ENCODE peak calls at places on chromosomes 5 and 9, in seven cellular contexts. Z, C, X, Y, F, H and E are unnamed samples.

GRCh38 chr9:96021616-96022444 is 146.3 kb downstream of the ERCC6L2 start:
- DNase-seq in H (no peak), Y (no peak), C (no peak), Z (no peak), F (no peak), X (no peak), E (peak)

GRCh38 chr5:129122560-129122959 is 28.0 kb downstream of the ISOC1 start:
- DNase-seq in H (no peak), F (no peak), Z (no peak), C (no peak), X (no peak), Y (no peak), E (no peak)

GRCh38 chr9:96484521-96484931 is 34.6 kb downstream of the HABP4 start:
- DNase-seq in X (no peak), F (no peak), H (no peak), C (no peak), Z (peak), Y (no peak), E (no peak)

GRCh38 chr9:68844623-68845612 is 139.9 kb downstream of the PIP5K1B start:
- DNase-seq in Z (no peak), C (no peak), H (peak), Y (peak), F (peak), X (peak), E (no peak)

GRCh38 chr9:7153566-7153965 is 395.8 kb downstream of the KDM4C start:
- DNase-seq in Z (peak), H (no peak), Y (no peak), C (no peak), X (no peak), F (no peak), E (no peak)

GRCh38 chr5:52885614-52886013 is 97.9 kb downstream of the ITGA1 start:
- DNase-seq in H (no peak), C (no peak), Z (no peak), F (no peak), X (no peak), Y (no peak), E (no peak)

GRCh38 chr5:140570058-140570457 is 5.4 kb downstream of the SLC35A4 start:
- DNase-seq in F (no peak), X (no peak), H (no peak), Z (no peak), Y (no peak), C (no peak), E (no peak)

GRCh38 chr5:153573326-153574033 is 83.0 kb downstream of the GRIA1 start:
- DNase-seq in Y (no peak), Z (no peak), F (no peak), H (no peak), C (no peak), X (no peak), E (no peak)

GRCh38 chr5:95718203-95718602 is 12.9 kb upstream of the RHOBTB3 start:
- DNase-seq in Z (peak), F (no peak), X (no peak), Y (no peak), H (no peak), C (no peak), E (no peak)

GRCh38 chr9:126696091-126696763 is 82.5 kb downstream of the LMX1B start:
- DNase-seq in F (no peak), H (no peak), Z (no peak), X (no peak), Y (no peak), C (no peak), E (no peak)

GRCh38 chr5:19837536-19838179 is 150.3 kb downstream of the CDH18 start:
- DNase-seq in X (no peak), Z (peak), F (no peak), C (no peak), H (no peak), Y (no peak), E (no peak)

GRCh38 chr9:137314561-137315560 is 12.8 kb upstream of the NRARP start:
- DNase-seq in H (no peak), Z (no peak), F (no peak), C (no peak), Y (no peak), X (peak), E (no peak)

GRCh38 chr5:179148703-179149170 is 88.6 kb downstream of the ZNF354C start:
- DNase-seq in H (no peak), Z (no peak), Y (no peak), X (no peak), F (no peak), C (no peak), E (no peak)

GRCh38 chr5:29150840-29151239 is 2042.6 kb upstream of the CDH6 start:
- DNase-seq in X (no peak), C (no peak), H (no peak), Y (no peak), F (no peak), Z (no peak), E (no peak)

GRCh38 chr5:148685520-148686134 is 31.3 kb upstream of the HTR4 start:
- DNase-seq in C (no peak), F (no peak), Z (peak), H (no peak), Y (no peak), X (no peak), E (no peak)

GRCh38 chr9:133275105-133276000 is at the start of gene ABO:
- DNase-seq in Z (no peak), F (no peak), H (no peak), X (no peak), C (no peak), Y (no peak), E (no peak)

GRCh38 chr9:20224756-20225155 is 397.5 kb downstream of the MLLT3 start:
- DNase-seq in Y (no peak), X (no peak), F (no peak), H (peak), C (no peak), Z (peak), E (no peak)

GRCh38 chr9:89880721-89881120 is 275.9 kb downstream of the GADD45G start:
- DNase-seq in Y (no peak), C (no peak), F (no peak), X (no peak), Z (no peak), H (no peak), E (no peak)

GRCh38 chr5:101418735-101419134 is 515.7 kb upstream of the ST8SIA4 start:
- DNase-seq in Z (peak), Y (no peak), H (no peak), C (no peak), F (no peak), X (no peak), E (no peak)

GRCh38 chr5:108529381-108529780 is 147.5 kb upstream of the FBXL17 start:
- DNase-seq in H (peak), X (no peak), C (no peak), Z (peak), Y (no peak), F (no peak), E (no peak)

GRCh38 chr9:36827593-36827992 is 206.5 kb downstream of the PAX5 start:
- DNase-seq in C (no peak), Z (no peak), X (no peak), Y (no peak), F (no peak), H (no peak), E (no peak)

GRCh38 chr5:178762391-178762790 is 31.9 kb upstream of the ZNF354A start:
- DNase-seq in Z (no peak), F (no peak), X (no peak), C (no peak), H (no peak), Y (no peak), E (no peak)

GRCh38 chr5:121968910-121969607 is 7.3 kb downstream of the SRFBP1 start:
- DNase-seq in H (peak), C (peak), Z (peak), Y (peak), F (no peak), X (no peak), E (no peak)

GRCh38 chr5:127961764-127962148 is 121.8 kb upstream of the SLC12A2 start:
- DNase-seq in C (no peak), F (no peak), H (no peak), X (no peak), Z (no peak), Y (no peak), E (no peak)

GRCh38 chr5:36422957-36423356 is 121.3 kb upstream of the RANBP3L start:
- DNase-seq in Y (no peak), H (peak), Z (peak), F (no peak), X (no peak), C (peak), E (no peak)

GRCh38 chr9:3043369-3043768 is 199.5 kb upstream of the PUM3 start:
- DNase-seq in H (peak), C (no peak), F (no peak), X (no peak), Z (peak), Y (no peak), E (no peak)

GRCh38 chr9:4741365-4742031 is 496 bp upstream of the AK3 start:
- DNase-seq in X (no peak), F (peak), H (no peak), Z (no peak), Y (no peak), C (no peak), E (peak)